ENCODE peak calls at places on chromosomes 16 and 17, in eight cellular contexts. W is caudate nucleus, N is AG10803, M is sciatic nerve, B is psoas muscle, Q is heart left ventricle, X is AG04450, S is occipital lobe. Z is an unnamed sample.

GRCh38 chr17:68499587-68499986 is 12.6 kb upstream of the PRKAR1A start:
- DNase-seq in N (no peak), W (no peak), Q (no peak), S (no peak), M (no peak), X (no peak), B (no peak), Z (no peak)

GRCh38 chr17:17041018-17041521 is 1.2 kb upstream of the MPRIP start:
- DNase-seq in B (peak; percentile 67), X (no peak), W (peak; percentile 17), N (peak; percentile 55), S (peak; percentile 72), Q (peak; percentile 65), M (no peak), Z (no peak)

GRCh38 chr17:12510535-12510934 is 155.2 kb upstream of the MYOCD start:
- DNase-seq in N (peak; percentile 21), Q (no peak), M (no peak), S (no peak), X (peak; percentile 23), W (no peak), B (no peak), Z (no peak)

GRCh38 chr16:70161350-70161749 is 12.2 kb upstream of the CLEC18C start:
- DNase-seq in W (no peak), N (no peak), B (no peak), S (no peak), Q (no peak), M (no peak), X (no peak), Z (no peak)

GRCh38 chr16:27448531-27449433 is 46.8 kb downstream of the IL21R start:
- DNase-seq in B (no peak), X (no peak), N (no peak), Q (no peak), M (no peak), W (no peak), S (no peak), Z (no peak)

GRCh38 chr17:73305845-73306836 is 5.7 kb downstream of the CDC42EP4 start:
- DNase-seq in N (no peak), S (no peak), M (no peak), W (no peak), B (no peak), X (no peak), Q (no peak), Z (no peak)

GRCh38 chr17:67052720-67053437 is 8.5 kb downstream of the CACNG1 start:
- DNase-seq in B (no peak), S (no peak), X (no peak), N (no peak), Q (no peak), M (no peak), W (no peak), Z (no peak)

GRCh38 chr17:80104321-80104955 is 3.1 kb downstream of the GAA start:
- DNase-seq in B (no peak), W (no peak), M (no peak), S (no peak), X (no peak), N (no peak), Q (no peak), Z (no peak)

GRCh38 chr17:78023042-78023441 is 64.5 kb downstream of the TNRC6C start:
- DNase-seq in W (no peak), Q (no peak), B (no peak), N (no peak), X (no peak), M (no peak), S (no peak), Z (no peak)

GRCh38 chr16:12184419-12184831 is 207.9 kb downstream of the SNX29 start:
- DNase-seq in W (no peak), S (no peak), M (peak; percentile 3), Q (no peak), X (no peak), N (no peak), B (no peak), Z (no peak)

GRCh38 chr16:24816688-24817087 is 29.1 kb upstream of the SLC5A11 start:
- DNase-seq in X (no peak), M (no peak), B (no peak), S (no peak), N (no peak), Q (no peak), W (no peak), Z (no peak)

GRCh38 chr16:52450906-52451305 is 96.0 kb downstream of the TOX3 start:
- DNase-seq in N (no peak), Q (no peak), M (no peak), X (no peak), B (no peak), W (no peak), S (no peak), Z (no peak)

GRCh38 chr17:8702996-8703395 is 41.6 kb downstream of the CCDC42 start:
- DNase-seq in X (no peak), N (no peak), Q (no peak), S (no peak), M (peak; percentile 28), B (no peak), W (no peak), Z (no peak)